ENCODE peak calls at places on chromosomes 13 and 19, in nine cellular contexts. One of them, this sample, is unnamed.

GRCh38 chr19:47819841-47820244 is 1.9 kb upstream of the CRX start:
- DNase-seq in hepatocyte: no peak
- DNase-seq in stimulated activated CD8-positive, alpha-beta memory T cell treated with anti-CD3 and anti-CD28 coated beads, Interleukin-4, amount 100 ng/mL, for 24 hours: no peak
- DNase-seq in cardiac septum: no peak
- DNase-seq in fibroblast of the aortic adventitia: no peak
- DNase-seq in Peyer's patch: no peak
- DNase-seq in uterus: no peak
- DNase-seq in progenitor cell of endocrine pancreas: no peak
- DNase-seq in NCI-H69: no peak
- DNase-seq in this sample: no peak

GRCh38 chr19:2099937-2100718 is 3.4 kb downstream of the IZUMO4 start:
- DNase-seq in hepatocyte: no peak
- DNase-seq in Peyer's patch: no peak
- DNase-seq in progenitor cell of endocrine pancreas: no peak
- DNase-seq in uterus: no peak
- DNase-seq in stimulated activated CD8-positive, alpha-beta memory T cell treated with anti-CD3 and anti-CD28 coated beads, Interleukin-4, amount 100 ng/mL, for 24 hours: no peak
- DNase-seq in NCI-H69: no peak
- DNase-seq in cardiac septum: no peak
- DNase-seq in fibroblast of the aortic adventitia: no peak
- DNase-seq in this sample: no peak

GRCh38 chr13:48009298-48009697 is 8.2 kb upstream of the SUCLA2 start:
- DNase-seq in fibroblast of the aortic adventitia: peak
- DNase-seq in uterus: no peak
- DNase-seq in hepatocyte: no peak
- DNase-seq in NCI-H69: peak
- DNase-seq in stimulated activated CD8-positive, alpha-beta memory T cell treated with anti-CD3 and anti-CD28 coated beads, Interleukin-4, amount 100 ng/mL, for 24 hours: no peak
- DNase-seq in Peyer's patch: no peak
- DNase-seq in progenitor cell of endocrine pancreas: no peak
- DNase-seq in cardiac septum: no peak
- DNase-seq in this sample: no peak

GRCh38 chr13:50365683-50366391 is 350.6 kb downstream of the KCNRG start:
- DNase-seq in fibroblast of the aortic adventitia: no peak
- DNase-seq in hepatocyte: peak
- DNase-seq in stimulated activated CD8-positive, alpha-beta memory T cell treated with anti-CD3 and anti-CD28 coated beads, Interleukin-4, amount 100 ng/mL, for 24 hours: peak
- DNase-seq in uterus: no peak
- DNase-seq in NCI-H69: peak
- DNase-seq in progenitor cell of endocrine pancreas: no peak
- DNase-seq in cardiac septum: no peak
- DNase-seq in Peyer's patch: peak
- DNase-seq in this sample: no peak

GRCh38 chr13:50382511-50382910 is 367.3 kb downstream of the KCNRG start:
- DNase-seq in progenitor cell of endocrine pancreas: no peak
- DNase-seq in NCI-H69: no peak
- DNase-seq in fibroblast of the aortic adventitia: no peak
- DNase-seq in hepatocyte: no peak
- DNase-seq in uterus: no peak
- DNase-seq in Peyer's patch: no peak
- DNase-seq in cardiac septum: no peak
- DNase-seq in stimulated activated CD8-positive, alpha-beta memory T cell treated with anti-CD3 and anti-CD28 coated beads, Interleukin-4, amount 100 ng/mL, for 24 hours: no peak
- DNase-seq in this sample: no peak

GRCh38 chr13:80100636-80101035 is 240.3 kb downstream of the SPRY2 start:
- DNase-seq in Peyer's patch: no peak
- DNase-seq in NCI-H69: no peak
- DNase-seq in progenitor cell of endocrine pancreas: no peak
- DNase-seq in cardiac septum: no peak
- DNase-seq in hepatocyte: no peak
- DNase-seq in fibroblast of the aortic adventitia: peak
- DNase-seq in stimulated activated CD8-positive, alpha-beta memory T cell treated with anti-CD3 and anti-CD28 coated beads, Interleukin-4, amount 100 ng/mL, for 24 hours: no peak
- DNase-seq in uterus: no peak
- DNase-seq in this sample: no peak

GRCh38 chr19:42010245-42011126 is 16.5 kb upstream of the ATP1A3 start:
- DNase-seq in fibroblast of the aortic adventitia: peak
- DNase-seq in NCI-H69: peak
- DNase-seq in stimulated activated CD8-positive, alpha-beta memory T cell treated with anti-CD3 and anti-CD28 coated beads, Interleukin-4, amount 100 ng/mL, for 24 hours: no peak
- DNase-seq in hepatocyte: no peak
- DNase-seq in Peyer's patch: no peak
- DNase-seq in uterus: no peak
- DNase-seq in cardiac septum: no peak
- DNase-seq in progenitor cell of endocrine pancreas: no peak
- DNase-seq in this sample: no peak

GRCh38 chr19:15251010-15251748 is 18.9 kb upstream of the EPHX3 start:
- DNase-seq in fibroblast of the aortic adventitia: peak
- DNase-seq in stimulated activated CD8-positive, alpha-beta memory T cell treated with anti-CD3 and anti-CD28 coated beads, Interleukin-4, amount 100 ng/mL, for 24 hours: no peak
- DNase-seq in hepatocyte: no peak
- DNase-seq in NCI-H69: no peak
- DNase-seq in uterus: peak
- DNase-seq in Peyer's patch: no peak
- DNase-seq in cardiac septum: no peak
- DNase-seq in progenitor cell of endocrine pancreas: no peak
- DNase-seq in this sample: no peak

GRCh38 chr19:6325614-6326013 is 7.8 kb downstream of the ACER1 start:
- DNase-seq in Peyer's patch: no peak
- DNase-seq in cardiac septum: no peak
- DNase-seq in NCI-H69: no peak
- DNase-seq in hepatocyte: no peak
- DNase-seq in fibroblast of the aortic adventitia: no peak
- DNase-seq in progenitor cell of endocrine pancreas: no peak
- DNase-seq in uterus: no peak
- DNase-seq in stimulated activated CD8-positive, alpha-beta memory T cell treated with anti-CD3 and anti-CD28 coated beads, Interleukin-4, amount 100 ng/mL, for 24 hours: no peak
- DNase-seq in this sample: no peak

GRCh38 chr13:80237646-80238045 is 103.3 kb downstream of the SPRY2 start:
- DNase-seq in Peyer's patch: no peak
- DNase-seq in stimulated activated CD8-positive, alpha-beta memory T cell treated with anti-CD3 and anti-CD28 coated beads, Interleukin-4, amount 100 ng/mL, for 24 hours: no peak
- DNase-seq in cardiac septum: no peak
- DNase-seq in NCI-H69: no peak
- DNase-seq in fibroblast of the aortic adventitia: no peak
- DNase-seq in uterus: no peak
- DNase-seq in hepatocyte: no peak
- DNase-seq in progenitor cell of endocrine pancreas: no peak
- DNase-seq in this sample: no peak

GRCh38 chr19:28876604-28877123 is 336.3 kb downstream of the UQCRFS1 start:
- DNase-seq in stimulated activated CD8-positive, alpha-beta memory T cell treated with anti-CD3 and anti-CD28 coated beads, Interleukin-4, amount 100 ng/mL, for 24 hours: no peak
- DNase-seq in progenitor cell of endocrine pancreas: no peak
- DNase-seq in uterus: no peak
- DNase-seq in Peyer's patch: no peak
- DNase-seq in NCI-H69: no peak
- DNase-seq in fibroblast of the aortic adventitia: peak
- DNase-seq in hepatocyte: no peak
- DNase-seq in cardiac septum: no peak
- DNase-seq in this sample: no peak